ENCODE peak calls at places on chromosomes 13 and 19, in eight cellular contexts. Z is LoVo, V is GM04504, Y is fibroblast of the aortic adventitia, R is neural progenitor cell, L is cardiac septum, F is MCF 10A, Q is C1 segment of cervical spinal cord. I is an unnamed sample.

GRCh38 chr13:36736119-36736726 is 62.4 kb downstream of the SERTM1 start:
- DNase-seq in Z (peak), V (peak), Y (peak), R (peak), L (no peak), F (peak), Q (peak), I (no peak)

GRCh38 chr19:11978492-11979100 is 13.8 kb downstream of the ZNF763 start:
- DNase-seq in Z (no peak), V (no peak), Y (no peak), R (no peak), L (no peak), F (no peak), Q (no peak), I (no peak)

GRCh38 chr19:45779231-45780145 is 2.8 kb downstream of the DMPK start:
- DNase-seq in Z (peak), V (no peak), Y (peak), R (peak), L (peak), F (peak), Q (no peak), I (no peak)

GRCh38 chr13:28753208-28753892 is 34.6 kb upstream of the SLC46A3 start:
- DNase-seq in Z (peak), V (peak), Y (peak), R (no peak), L (no peak), F (peak), Q (no peak), I (no peak)

GRCh38 chr13:51432576-51432975 is 20.3 kb downstream of the INTS6 start:
- DNase-seq in Z (no peak), V (no peak), Y (no peak), R (no peak), L (no peak), F (no peak), Q (no peak), I (no peak)

GRCh38 chr19:46579286-46579944 is 21.7 kb upstream of the CALM3 start:
- DNase-seq in Z (no peak), V (no peak), Y (no peak), R (peak), L (no peak), F (no peak), Q (no peak), I (no peak)

GRCh38 chr19:1839658-1840540 is 8.4 kb downstream of the REXO1 start:
- DNase-seq in Z (no peak), V (no peak), Y (no peak), R (no peak), L (no peak), F (no peak), Q (no peak), I (no peak)

GRCh38 chr13:53191091-53191490 is 162.5 kb downstream of the OLFM4 start:
- DNase-seq in Z (no peak), V (no peak), Y (no peak), R (peak), L (no peak), F (peak), Q (no peak), I (no peak)

GRCh38 chr13:75132800-75133695 is 348.9 kb downstream of the TBC1D4 start:
- DNase-seq in Z (no peak), V (no peak), Y (peak), R (no peak), L (no peak), F (peak), Q (no peak), I (no peak)